ENCODE peak calls at places on chromosomes 11 and 22, in four cellular contexts. One of them, this sample, is unnamed.

GRCh38 chr11:489610-490185 is 17.3 kb downstream of the RNH1 start:
- DNase-seq in ELR: no peak
- DNase-seq in brain microvascular endothelial cell: no peak
- DNase-seq in skeletal muscle cell: no peak
- DNase-seq in this sample: no peak

GRCh38 chr11:100353083-100353482 is 334.0 kb upstream of the ARHGAP42 start:
- DNase-seq in ELR: peak
- DNase-seq in brain microvascular endothelial cell: no peak
- DNase-seq in skeletal muscle cell: no peak
- DNase-seq in this sample: no peak

GRCh38 chr22:42314709-42315391 is 44.4 kb upstream of the TCF20 start:
- DNase-seq in brain microvascular endothelial cell: no peak
- DNase-seq in skeletal muscle cell: no peak
- DNase-seq in ELR: no peak
- DNase-seq in this sample: no peak

GRCh38 chr11:100525635-100526034 is 161.5 kb upstream of the ARHGAP42 start:
- DNase-seq in brain microvascular endothelial cell: no peak
- DNase-seq in skeletal muscle cell: no peak
- DNase-seq in ELR: peak
- DNase-seq in this sample: no peak

GRCh38 chr11:77497368-77497767 is 23.5 kb upstream of the PAK1 start:
- DNase-seq in skeletal muscle cell: no peak
- DNase-seq in brain microvascular endothelial cell: no peak
- DNase-seq in ELR: peak
- DNase-seq in this sample: no peak

GRCh38 chr11:100434821-100435641 is 252.1 kb upstream of the ARHGAP42 start:
- DNase-seq in brain microvascular endothelial cell: no peak
- DNase-seq in skeletal muscle cell: no peak
- DNase-seq in ELR: no peak
- DNase-seq in this sample: no peak

GRCh38 chr11:68264244-68264643 is 7.5 kb downstream of the C11orf24 start:
- DNase-seq in brain microvascular endothelial cell: no peak
- DNase-seq in ELR: no peak
- DNase-seq in skeletal muscle cell: no peak
- DNase-seq in this sample: no peak

GRCh38 chr11:118202599-118203422 is 22.0 kb downstream of the JAML start:
- DNase-seq in ELR: no peak
- DNase-seq in brain microvascular endothelial cell: no peak
- DNase-seq in skeletal muscle cell: no peak
- DNase-seq in this sample: no peak

GRCh38 chr11:2549080-2549479 is 104.3 kb downstream of the KCNQ1 start:
- DNase-seq in ELR: no peak
- DNase-seq in brain microvascular endothelial cell: no peak
- DNase-seq in skeletal muscle cell: no peak
- DNase-seq in this sample: no peak

GRCh38 chr11:133917921-133918605 is 38.7 kb downstream of the IGSF9B start:
- DNase-seq in ELR: no peak
- DNase-seq in brain microvascular endothelial cell: no peak
- DNase-seq in skeletal muscle cell: no peak
- DNase-seq in this sample: no peak

GRCh38 chr22:39244496-39245129 is at the start of gene PDGFB:
- DNase-seq in ELR: peak
- DNase-seq in brain microvascular endothelial cell: no peak
- DNase-seq in skeletal muscle cell: no peak
- DNase-seq in this sample: peak

GRCh38 chr22:19228174-19228573 is 49.6 kb upstream of the SLC25A1 start:
- DNase-seq in ELR: no peak
- DNase-seq in skeletal muscle cell: no peak
- DNase-seq in brain microvascular endothelial cell: no peak
- DNase-seq in this sample: no peak

GRCh38 chr11:108620958-108621772 is 27.6 kb upstream of the EXPH5 start:
- DNase-seq in brain microvascular endothelial cell: no peak
- DNase-seq in ELR: peak
- DNase-seq in skeletal muscle cell: no peak
- DNase-seq in this sample: no peak

GRCh38 chr11:34044664-34045485 is 6.7 kb upstream of the CAPRIN1 start:
- DNase-seq in skeletal muscle cell: peak
- DNase-seq in brain microvascular endothelial cell: peak
- DNase-seq in ELR: peak
- DNase-seq in this sample: peak

GRCh38 chr22:25123677-25124076 is 76.0 kb upstream of the CRYBB3 start:
- DNase-seq in brain microvascular endothelial cell: no peak
- DNase-seq in ELR: no peak
- DNase-seq in skeletal muscle cell: no peak
- DNase-seq in this sample: no peak

GRCh38 chr22:37431366-37431765 is 4.1 kb upstream of the ELFN2 start:
- DNase-seq in ELR: peak
- DNase-seq in brain microvascular endothelial cell: no peak
- DNase-seq in skeletal muscle cell: no peak
- DNase-seq in this sample: no peak